ENCODE peak calls at places on chromosome 20, in ten cellular contexts. E, O, P, F, I, S, C, M, Q and Z are unnamed samples.

GRCh38 chr20:38156280-38156679 is 8.8 kb downstream of the TGM2 start:
- DNase-seq in M (no peak), F (no peak), C (no peak), Q (no peak), O (no peak), S (no peak), P (no peak), I (no peak), E (no peak), Z (no peak)

GRCh38 chr20:46990811-46991567 is 96.3 kb downstream of the EYA2 start:
- DNase-seq in M (no peak), O (no peak), I (no peak), C (no peak), E (no peak), F (no peak), P (no peak), Q (no peak), S (no peak), Z (no peak)

GRCh38 chr20:46350201-46350985 is 42.1 kb upstream of the CDH22 start:
- DNase-seq in Q (no peak), P (peak; percentile 84), O (no peak), C (no peak), S (peak; percentile 60), F (peak; percentile 80), I (no peak), E (peak; percentile 86), M (peak; percentile 93), Z (peak; percentile 88)

GRCh38 chr20:19784511-19785172 is 26.6 kb downstream of the RIN2 start:
- DNase-seq in I (no peak), P (peak; percentile 67), E (peak; percentile 93), C (no peak), O (no peak), M (peak; percentile 89), F (peak; percentile 85), S (peak; percentile 91), Q (no peak), Z (peak; percentile 60)

GRCh38 chr20:53884859-53885654 is 185.3 kb downstream of the BCAS1 start:
- DNase-seq in P (no peak), Q (no peak), O (no peak), E (no peak), I (no peak), F (no peak), C (no peak), S (no peak), M (no peak), Z (no peak)

GRCh38 chr20:50292324-50293243 is 102.0 kb downstream of the CEBPB start:
- DNase-seq in I (no peak), O (peak; percentile 91), S (peak; percentile 80), F (peak; percentile 90), M (peak; percentile 99), Q (no peak), P (no peak), C (peak; percentile 99), E (peak; percentile 97), Z (no peak)

GRCh38 chr20:32495217-32495565 is 89.9 kb downstream of the NOL4L start:
- DNase-seq in F (no peak), P (no peak), I (no peak), S (no peak), M (no peak), Q (no peak), E (no peak), O (peak; percentile 33), C (no peak), Z (no peak)

GRCh38 chr20:33680681-33681080 is 5.5 kb downstream of the E2F1 start:
- DNase-seq in P (no peak), I (no peak), S (no peak), M (peak; percentile 53), O (no peak), E (peak; percentile 17), F (no peak), C (peak; percentile 85), Q (no peak), Z (no peak)

GRCh38 chr20:51491393-51491792 is 51.1 kb downstream of the NFATC2 start:
- DNase-seq in Q (no peak), M (no peak), S (no peak), I (no peak), C (no peak), O (no peak), P (no peak), F (no peak), E (no peak), Z (no peak)
- TF ChIP-seq CTCF in Q (no peak), M (no peak), S (no peak), I (no peak), C (no peak), O (no peak), P (no peak), F (no peak), E (no peak), Z (no peak)

GRCh38 chr20:57934007-57934805 is 224.4 kb upstream of the PMEPA1 start:
- DNase-seq in M (no peak), S (no peak), O (no peak), E (no peak), P (no peak), C (no peak), F (no peak), Q (no peak), I (no peak), Z (no peak)

GRCh38 chr20:57928181-57928967 is 218.6 kb upstream of the PMEPA1 start:
- DNase-seq in C (no peak), I (no peak), E (peak; percentile 1), Q (no peak), O (no peak), P (no peak), M (no peak), S (no peak), F (peak; percentile 68), Z (no peak)

GRCh38 chr20:57934913-57935312 is 225.1 kb upstream of the PMEPA1 start:
- DNase-seq in Q (no peak), M (no peak), O (no peak), P (no peak), F (no peak), E (no peak), C (no peak), S (no peak), I (no peak), Z (no peak)

GRCh38 chr20:57930328-57930727 is 220.5 kb upstream of the PMEPA1 start:
- DNase-seq in Q (no peak), M (no peak), C (no peak), P (no peak), S (no peak), O (no peak), E (no peak), I (no peak), F (no peak), Z (no peak)

DNA sequence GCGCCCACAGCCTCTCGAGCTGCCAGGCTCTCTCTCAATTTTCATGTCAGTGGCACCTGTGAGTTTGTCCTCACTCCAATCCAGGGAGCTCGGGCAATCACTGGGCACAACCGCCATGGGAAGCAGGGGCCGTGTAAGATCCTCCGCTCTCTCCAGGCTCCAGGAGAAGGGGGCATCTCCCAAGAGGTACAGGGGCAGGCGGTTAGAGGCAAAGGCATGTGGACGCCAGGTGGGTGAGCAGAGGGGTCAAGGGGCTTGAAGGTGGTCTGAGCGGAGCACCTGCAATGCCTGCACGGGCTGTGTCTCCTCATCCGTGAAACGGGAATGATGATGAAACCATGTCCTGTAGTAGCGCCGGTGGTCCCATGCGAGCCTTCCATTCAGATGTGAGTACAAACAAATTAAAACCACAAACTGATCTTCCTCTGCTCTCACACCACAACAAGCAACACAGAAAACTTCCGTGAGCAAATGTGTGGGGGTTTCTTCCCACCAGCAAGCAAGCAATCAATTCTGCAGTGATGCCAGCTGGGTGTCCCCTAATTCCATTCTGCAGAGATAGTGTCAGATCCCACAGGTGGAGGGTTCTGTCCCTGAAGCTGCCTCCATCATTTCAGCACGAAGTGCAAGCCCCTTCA is 222.5 kb upstream of the PMEPA1 start:
- DNase-seq in P (no peak), O (no peak), F (no peak), C (no peak), E (no peak), M (no peak), S (no peak), I (no peak), Q (no peak), Z (no peak)
- TF ChIP-seq CTCF in P (no peak), O (no peak), F (no peak), C (no peak), E (no peak), M (no peak), S (no peak), I (no peak), Q (no peak), Z (no peak)

DNA sequence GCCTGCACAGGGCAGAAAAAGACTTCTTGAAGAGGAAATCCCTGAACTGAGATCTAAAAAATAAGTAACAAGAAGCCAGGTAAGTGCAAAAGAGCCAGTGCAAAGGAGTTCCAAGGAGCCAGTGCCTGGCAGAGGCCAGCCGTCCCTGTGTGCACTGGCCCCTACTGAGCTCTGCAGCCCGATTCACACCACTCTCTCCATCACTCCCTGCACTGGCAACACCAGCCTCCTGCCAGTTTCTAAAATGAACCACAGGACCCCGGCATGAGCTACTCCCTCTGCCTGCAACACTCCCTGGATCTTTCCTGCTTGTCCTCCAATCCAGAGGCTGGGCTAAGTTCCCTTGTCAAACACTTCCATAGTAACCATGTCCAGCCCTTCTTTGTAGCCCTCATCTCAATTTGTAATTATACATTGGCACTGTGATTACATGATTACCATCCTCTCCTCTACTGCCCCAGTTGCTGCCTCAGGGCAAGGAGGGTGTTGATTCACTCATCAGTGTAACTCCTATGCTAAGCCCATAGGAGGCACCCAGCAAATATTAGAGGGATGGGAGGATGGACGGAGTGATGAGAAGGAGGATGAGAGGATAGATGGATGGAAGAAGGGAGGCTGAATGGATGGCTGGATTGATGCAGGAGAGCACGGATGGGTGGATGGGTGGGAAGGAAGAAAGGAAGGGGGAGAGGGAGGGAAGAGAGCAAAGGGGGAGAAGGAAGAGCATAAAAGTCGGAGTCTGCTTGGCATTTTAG is 49.3 kb downstream of the SIRPA start:
- DNase-seq in O (no peak), I (no peak), C (no peak), M (no peak), F (no peak), P (no peak), Q (no peak), E (no peak), S (no peak), Z (no peak)
- TF ChIP-seq CTCF in O (no peak), I (no peak), C (no peak), M (no peak), F (no peak), P (no peak), Q (no peak), E (no peak), S (no peak), Z (no peak)

GRCh38 chr20:48750941-48751620 is 76.7 kb downstream of the PREX1 start:
- DNase-seq in E (peak; percentile 67), C (no peak), S (peak; percentile 84), O (peak; percentile 78), M (no peak), F (no peak), Q (peak; percentile 57), P (peak; percentile 72), I (no peak), Z (no peak)

GRCh38 chr20:48748556-48748955 is 79.2 kb downstream of the PREX1 start:
- DNase-seq in I (no peak), Q (no peak), P (no peak), M (no peak), E (no peak), S (no peak), C (no peak), F (no peak), O (no peak), Z (no peak)

GRCh38 chr20:48751871-48752270 is 75.9 kb downstream of the PREX1 start:
- DNase-seq in I (no peak), O (no peak), F (no peak), S (no peak), C (no peak), P (peak; percentile 46), E (no peak), Q (no peak), M (no peak), Z (no peak)

GRCh38 chr20:48749437-48749836 is 78.4 kb downstream of the PREX1 start:
- DNase-seq in O (no peak), S (no peak), P (no peak), C (no peak), Q (no peak), M (no peak), E (no peak), I (no peak), F (no peak), Z (no peak)

GRCh38 chr20:48750376-48750775 is 77.4 kb downstream of the PREX1 start:
- DNase-seq in S (no peak), M (no peak), C (no peak), Q (no peak), P (no peak), F (no peak), I (no peak), O (no peak), E (no peak), Z (no peak)
- TF ChIP-seq CTCF in S (no peak), M (no peak), C (no peak), Q (no peak), P (no peak), F (no peak), I (no peak), O (no peak), E (no peak), Z (no peak)